ENCODE peak calls at places on chromosome 7, in four cellular contexts. One of them, this sample, is unnamed.

GRCh38 chr7:151086802-151087246 is 549 bp downstream of the AGAP3 start:
- DNase-seq in esophagus muscularis mucosa: no peak
- DNase-seq in GM12892: no peak
- DNase-seq in HCT116: no peak
- DNase-seq in this sample: no peak

GRCh38 chr7:64946772-64947171 is 43.7 kb downstream of the ZNF273 start:
- DNase-seq in HCT116: no peak
- DNase-seq in GM12892: no peak
- DNase-seq in esophagus muscularis mucosa: no peak
- DNase-seq in this sample: no peak

GRCh38 chr7:126668367-126668752 is 584.4 kb downstream of the GRM8 start:
- DNase-seq in esophagus muscularis mucosa: no peak
- DNase-seq in GM12892: no peak
- DNase-seq in HCT116: no peak
- DNase-seq in this sample: no peak

GRCh38 chr7:150631084-150631824 is 931 bp downstream of the GIMAP6 start:
- DNase-seq in esophagus muscularis mucosa: no peak
- DNase-seq in HCT116: no peak
- DNase-seq in GM12892: no peak
- DNase-seq in this sample: no peak

GRCh38 chr7:151087247-151088018 is 1.2 kb downstream of the AGAP3 start:
- DNase-seq in GM12892: no peak
- DNase-seq in HCT116: no peak
- DNase-seq in esophagus muscularis mucosa: no peak
- DNase-seq in this sample: no peak

GRCh38 chr7:112202819-112203218 is 3.4 kb downstream of the DOCK4 start:
- DNase-seq in esophagus muscularis mucosa: no peak
- DNase-seq in HCT116: no peak
- DNase-seq in GM12892: no peak
- DNase-seq in this sample: no peak

GRCh38 chr7:18952846-18953245 is 164.6 kb downstream of the TWIST1 start:
- DNase-seq in GM12892: no peak
- DNase-seq in esophagus muscularis mucosa: no peak
- DNase-seq in HCT116: no peak
- DNase-seq in this sample: no peak

GRCh38 chr7:103437623-103438022 is 8.4 kb downstream of the SLC26A5 start:
- DNase-seq in HCT116: no peak
- DNase-seq in esophagus muscularis mucosa: no peak
- DNase-seq in GM12892: no peak
- DNase-seq in this sample: no peak

GRCh38 chr7:131157530-131158243 is 170.0 kb upstream of the MKLN1 start:
- DNase-seq in HCT116: no peak
- DNase-seq in esophagus muscularis mucosa: no peak
- DNase-seq in GM12892: no peak
- DNase-seq in this sample: no peak

GRCh38 chr7:7959979-7960670 is 8.5 kb upstream of the GLCCI1 start:
- DNase-seq in esophagus muscularis mucosa: no peak
- DNase-seq in HCT116: no peak
- DNase-seq in GM12892: peak
- DNase-seq in this sample: no peak

GRCh38 chr7:141181812-141182211 is 107.9 kb downstream of the TMEM178B start:
- DNase-seq in HCT116: no peak
- DNase-seq in esophagus muscularis mucosa: peak
- DNase-seq in GM12892: no peak
- DNase-seq in this sample: no peak

GRCh38 chr7:33503014-33503413 is 373.6 kb downstream of the BBS9 start:
- DNase-seq in HCT116: no peak
- DNase-seq in GM12892: no peak
- DNase-seq in esophagus muscularis mucosa: no peak
- DNase-seq in this sample: no peak

GRCh38 chr7:31950101-31950755 is 120.0 kb downstream of the PDE1C start:
- DNase-seq in esophagus muscularis mucosa: no peak
- DNase-seq in HCT116: no peak
- DNase-seq in GM12892: no peak
- DNase-seq in this sample: no peak

GRCh38 chr7:72099784-72100183 is 312.4 kb downstream of the CALN1 start:
- DNase-seq in GM12892: no peak
- DNase-seq in esophagus muscularis mucosa: no peak
- DNase-seq in HCT116: no peak
- DNase-seq in this sample: no peak

GRCh38 chr7:22544245-22544644 is 44.3 kb upstream of the STEAP1B start:
- DNase-seq in GM12892: no peak
- DNase-seq in HCT116: no peak
- DNase-seq in esophagus muscularis mucosa: no peak
- DNase-seq in this sample: no peak

GRCh38 chr7:135180122-135180521 is 9.6 kb upstream of the CYREN start:
- DNase-seq in GM12892: no peak
- DNase-seq in esophagus muscularis mucosa: no peak
- DNase-seq in HCT116: no peak
- DNase-seq in this sample: no peak

GRCh38 chr7:112594397-112594796 is 113.6 kb downstream of the LSMEM1 start:
- DNase-seq in esophagus muscularis mucosa: no peak
- DNase-seq in GM12892: no peak
- DNase-seq in HCT116: no peak
- DNase-seq in this sample: no peak

GRCh38 chr7:151736403-151736909 is 140.5 kb downstream of the PRKAG2 start:
- DNase-seq in GM12892: no peak
- DNase-seq in esophagus muscularis mucosa: peak
- DNase-seq in HCT116: peak
- DNase-seq in this sample: no peak

GRCh38 chr7:142085428-142085827 is 26.1 kb upstream of the MGAM2 start:
- DNase-seq in GM12892: no peak
- DNase-seq in esophagus muscularis mucosa: no peak
- DNase-seq in HCT116: no peak
- DNase-seq in this sample: no peak

GRCh38 chr7:12524794-12525386 is 45.6 kb upstream of the SCIN start:
- DNase-seq in esophagus muscularis mucosa: no peak
- DNase-seq in HCT116: peak
- DNase-seq in GM12892: no peak
- DNase-seq in this sample: no peak

GRCh38 chr7:13821152-13821787 is 168.2 kb downstream of the ETV1 start:
- DNase-seq in GM12892: no peak
- DNase-seq in HCT116: no peak
- DNase-seq in esophagus muscularis mucosa: no peak
- DNase-seq in this sample: no peak

GRCh38 chr7:55775051-55775420 is 87.5 kb downstream of the SEPTIN14 start:
- DNase-seq in esophagus muscularis mucosa: no peak
- DNase-seq in GM12892: no peak
- DNase-seq in HCT116: no peak
- DNase-seq in this sample: no peak

GRCh38 chr7:48617988-48618387 is 306.4 kb upstream of the CDC14C start:
- DNase-seq in esophagus muscularis mucosa: no peak
- DNase-seq in HCT116: no peak
- DNase-seq in GM12892: no peak
- DNase-seq in this sample: no peak

GRCh38 chr7:37198188-37198905 is 250.3 kb downstream of the ELMO1 start:
- DNase-seq in HCT116: no peak
- DNase-seq in GM12892: no peak
- DNase-seq in esophagus muscularis mucosa: no peak
- DNase-seq in this sample: no peak

GRCh38 chr7:22277375-22277774 is 79.6 kb downstream of the RAPGEF5 start:
- DNase-seq in esophagus muscularis mucosa: no peak
- DNase-seq in HCT116: no peak
- DNase-seq in GM12892: no peak
- DNase-seq in this sample: no peak

GRCh38 chr7:21142081-21142480 is 285.8 kb upstream of the SP4 start:
- DNase-seq in HCT116: peak
- DNase-seq in GM12892: no peak
- DNase-seq in esophagus muscularis mucosa: no peak
- DNase-seq in this sample: no peak

GRCh38 chr7:127809285-127809702 is 157.3 kb downstream of the SND1 start:
- DNase-seq in esophagus muscularis mucosa: no peak
- DNase-seq in GM12892: no peak
- DNase-seq in HCT116: no peak
- DNase-seq in this sample: no peak
- TF ChIP-seq POLR2AphosphoS5 in esophagus muscularis mucosa: no peak
- TF ChIP-seq POLR2AphosphoS5 in GM12892: no peak
- TF ChIP-seq POLR2AphosphoS5 in HCT116: no peak
- TF ChIP-seq POLR2AphosphoS5 in this sample: no peak

GRCh38 chr7:100571829-100572116 is 1.9 kb downstream of the SAP25 start:
- DNase-seq in esophagus muscularis mucosa: no peak
- DNase-seq in HCT116: no peak
- DNase-seq in GM12892: no peak
- DNase-seq in this sample: no peak

GRCh38 chr7:100568936-100569844 is 4.5 kb downstream of the SAP25 start:
- DNase-seq in HCT116: no peak
- DNase-seq in GM12892: peak
- DNase-seq in esophagus muscularis mucosa: no peak
- DNase-seq in this sample: no peak

GRCh38 chr7:100572281-100572948 is 1.3 kb downstream of the SAP25 start:
- DNase-seq in HCT116: no peak
- DNase-seq in GM12892: no peak
- DNase-seq in esophagus muscularis mucosa: no peak
- DNase-seq in this sample: no peak

GRCh38 chr7:100572949-100573675 is 588 bp downstream of the SAP25 start:
- DNase-seq in esophagus muscularis mucosa: no peak
- DNase-seq in HCT116: no peak
- DNase-seq in GM12892: no peak
- DNase-seq in this sample: no peak

GRCh38 chr7:100570954-100571828 is 2.5 kb downstream of the SAP25 start:
- DNase-seq in GM12892: no peak
- DNase-seq in esophagus muscularis mucosa: no peak
- DNase-seq in HCT116: no peak
- DNase-seq in this sample: no peak
- TF ChIP-seq POLR2A in GM12892: no peak
- TF ChIP-seq POLR2A in esophagus muscularis mucosa: no peak
- TF ChIP-seq POLR2A in HCT116: no peak
- TF ChIP-seq POLR2A in this sample: no peak

GRCh38 chr7:24580283-24580946 is 7.2 kb downstream of the PALS2 start:
- DNase-seq in HCT116: no peak
- DNase-seq in GM12892: no peak
- DNase-seq in esophagus muscularis mucosa: no peak
- DNase-seq in this sample: no peak
- TF ChIP-seq POLR2AphosphoS5 in HCT116: no peak
- TF ChIP-seq POLR2AphosphoS5 in GM12892: no peak
- TF ChIP-seq POLR2AphosphoS5 in esophagus muscularis mucosa: no peak
- TF ChIP-seq POLR2AphosphoS5 in this sample: no peak

GRCh38 chr7:5586279-5586962 is 162.8 kb upstream of the TNRC18 start:
- DNase-seq in GM12892: no peak
- DNase-seq in esophagus muscularis mucosa: no peak
- DNase-seq in HCT116: no peak
- DNase-seq in this sample: no peak

GRCh38 chr7:5582532-5582935 is 158.9 kb upstream of the TNRC18 start:
- DNase-seq in GM12892: no peak
- DNase-seq in HCT116: no peak
- DNase-seq in esophagus muscularis mucosa: no peak
- DNase-seq in this sample: no peak

GRCh38 chr7:5586963-5587348 is 163.3 kb upstream of the TNRC18 start:
- DNase-seq in HCT116: no peak
- DNase-seq in GM12892: no peak
- DNase-seq in esophagus muscularis mucosa: no peak
- DNase-seq in this sample: no peak

GRCh38 chr7:5584091-5584490 is 160.5 kb upstream of the TNRC18 start:
- DNase-seq in esophagus muscularis mucosa: no peak
- DNase-seq in GM12892: no peak
- DNase-seq in HCT116: no peak
- DNase-seq in this sample: no peak

DNA sequence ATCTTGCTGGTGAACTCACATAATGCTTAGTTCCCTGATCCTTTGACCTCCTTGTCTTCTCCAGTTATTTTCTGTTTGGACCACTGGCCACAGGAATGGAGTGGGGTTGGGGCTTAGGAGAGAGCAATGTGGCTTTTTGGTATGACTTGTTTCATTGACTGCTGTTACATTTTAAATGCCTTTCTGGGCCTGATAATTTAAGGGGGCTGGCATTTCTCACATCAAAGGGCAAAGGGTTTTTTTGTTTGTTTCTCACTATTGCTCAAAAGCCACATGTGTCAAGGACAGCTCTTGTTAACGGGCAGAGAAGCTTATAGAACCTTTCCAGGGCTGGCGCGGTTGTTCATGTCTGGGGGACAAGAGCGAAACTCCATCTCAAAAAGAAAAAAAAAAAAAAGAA is 161.2 kb upstream of the TNRC18 start:
- DNase-seq in HCT116: no peak
- DNase-seq in esophagus muscularis mucosa: no peak
- DNase-seq in GM12892: no peak
- DNase-seq in this sample: no peak
- TF ChIP-seq POLR2A in HCT116: no peak
- TF ChIP-seq POLR2A in esophagus muscularis mucosa: no peak
- TF ChIP-seq POLR2A in GM12892: no peak
- TF ChIP-seq POLR2A in this sample: no peak

GRCh38 chr7:47344171-47344955 is 237.5 kb downstream of the TNS3 start:
- DNase-seq in esophagus muscularis mucosa: no peak
- DNase-seq in GM12892: no peak
- DNase-seq in HCT116: no peak
- DNase-seq in this sample: no peak

GRCh38 chr7:47347346-47347745 is 234.6 kb downstream of the TNS3 start:
- DNase-seq in GM12892: no peak
- DNase-seq in esophagus muscularis mucosa: no peak
- DNase-seq in HCT116: no peak
- DNase-seq in this sample: no peak

GRCh38 chr7:47347986-47348385 is 233.9 kb downstream of the TNS3 start:
- DNase-seq in HCT116: no peak
- DNase-seq in GM12892: no peak
- DNase-seq in esophagus muscularis mucosa: no peak
- DNase-seq in this sample: no peak

GRCh38 chr7:47345754-47346377 is 236.0 kb downstream of the TNS3 start:
- DNase-seq in esophagus muscularis mucosa: no peak
- DNase-seq in HCT116: no peak
- DNase-seq in GM12892: no peak
- DNase-seq in this sample: no peak

GRCh38 chr7:47346378-47346914 is 235.5 kb downstream of the TNS3 start:
- DNase-seq in esophagus muscularis mucosa: no peak
- DNase-seq in GM12892: no peak
- DNase-seq in HCT116: no peak
- DNase-seq in this sample: no peak
- TF ChIP-seq POLR2AphosphoS5 in esophagus muscularis mucosa: no peak
- TF ChIP-seq POLR2AphosphoS5 in GM12892: no peak
- TF ChIP-seq POLR2AphosphoS5 in HCT116: no peak
- TF ChIP-seq POLR2AphosphoS5 in this sample: no peak

GRCh38 chr7:87220734-87221215 is 1.2 kb upstream of the TMEM243 start:
- DNase-seq in GM12892: no peak
- DNase-seq in esophagus muscularis mucosa: no peak
- DNase-seq in HCT116: no peak
- DNase-seq in this sample: no peak
- TF ChIP-seq POLR2A in GM12892: no peak
- TF ChIP-seq POLR2A in esophagus muscularis mucosa: no peak
- TF ChIP-seq POLR2A in HCT116: no peak
- TF ChIP-seq POLR2A in this sample: no peak